ENCODE peak calls at places on chromosomes 13 and 19, in four cellular contexts. B is WTC11, J is GM12878, H is HepG2. C is an unnamed sample.

GRCh38 chr19:34925278-34925855 is 1.3 kb upstream of the ZNF30 start:
- DNase-seq in H (no peak), J (no peak), B (no peak), C (no peak)

GRCh38 chr19:43901395-43902390 is 33.4 kb downstream of the ZNF45 start:
- DNase-seq in B (peak), H (peak), J (peak), C (peak)

GRCh38 chr13:114282143-114282685 is 813 bp downstream of the UPF3A start:
- DNase-seq in H (peak), B (peak), J (peak), C (peak)

GRCh38 chr19:9126900-9127405 is at the start of gene OR7G3:
- DNase-seq in H (no peak), B (no peak), J (no peak), C (no peak)

GRCh38 chr13:44449999-44450821 is 76.6 kb downstream of the SERP2 start:
- DNase-seq in B (no peak), J (no peak), H (peak), C (no peak)

GRCh38 chr19:5850743-5851293 is 431 bp downstream of the FUT3 start:
- DNase-seq in H (no peak), J (no peak), B (no peak), C (no peak)

GRCh38 chr13:52925775-52926285 is 77.4 kb upstream of the PCDH8 start:
- DNase-seq in H (no peak), B (no peak), J (no peak), C (no peak)

GRCh38 chr19:33400856-33401682 is 27.6 kb downstream of the CEBPG start:
- DNase-seq in H (peak), B (no peak), J (no peak), C (no peak)

GRCh38 chr13:98537306-98537705 is 39.6 kb downstream of the STK24 start:
- DNase-seq in J (no peak), H (no peak), B (no peak), C (no peak)

GRCh38 chr13:98539655-98540054 is 37.3 kb downstream of the STK24 start:
- DNase-seq in B (no peak), J (no peak), H (no peak), C (no peak)

GRCh38 chr13:98536729-98537128 is 40.2 kb downstream of the STK24 start:
- DNase-seq in J (no peak), B (no peak), H (no peak), C (no peak)

GRCh38 chr13:98535501-98536357 is 41.2 kb downstream of the STK24 start:
- DNase-seq in J (no peak), H (peak), B (no peak), C (no peak)

GRCh38 chr13:98537740-98538139 is 39.2 kb downstream of the STK24 start:
- DNase-seq in H (no peak), B (no peak), J (no peak), C (no peak)
- TF ChIP-seq CBFB in H (no peak), B (no peak), J (no peak), C (no peak)

DNA sequence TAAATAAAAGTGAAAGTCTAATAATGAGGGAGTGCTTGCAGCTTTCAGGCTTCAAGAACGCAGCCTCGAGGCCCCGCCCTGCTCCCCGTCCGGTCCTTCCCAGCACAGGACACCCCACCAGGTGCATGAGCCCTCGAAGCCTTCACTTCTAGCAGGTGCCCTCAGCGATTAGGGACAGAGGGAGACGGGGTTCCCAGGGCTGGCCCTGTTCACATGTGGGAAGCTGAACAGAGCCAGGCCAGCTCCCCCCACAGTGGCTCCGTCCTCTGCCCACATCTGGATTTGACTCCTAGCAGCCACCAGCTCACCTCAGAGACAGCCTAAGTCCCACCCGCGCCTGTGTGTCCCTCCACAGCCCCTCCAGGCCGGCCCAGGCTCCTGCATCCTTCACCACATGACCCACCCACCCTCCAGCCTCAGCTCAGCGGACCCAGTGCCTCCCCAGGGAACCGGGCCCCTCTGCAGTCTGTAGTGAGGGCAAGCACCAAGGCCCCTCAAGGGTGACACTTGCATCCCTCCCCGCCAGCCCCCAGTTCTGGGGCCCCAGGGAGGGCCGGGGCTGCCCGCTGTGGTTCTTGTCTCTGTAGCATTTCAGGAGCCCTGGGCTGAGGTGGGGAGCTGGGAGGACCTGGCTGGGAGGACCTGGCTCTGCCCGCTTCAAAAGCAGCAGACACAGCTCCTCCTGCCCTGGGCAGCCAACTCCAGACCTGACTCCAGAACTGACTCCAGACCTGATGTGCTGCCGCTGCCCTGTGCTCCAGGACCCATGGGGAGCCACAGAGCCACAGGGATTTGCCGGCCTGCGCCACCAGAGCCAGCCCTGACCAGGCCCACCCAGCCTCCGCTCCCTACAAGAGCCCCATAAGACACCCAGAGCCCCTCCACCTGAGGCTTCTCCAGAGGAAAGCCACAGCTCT is 27.3 kb downstream of the GPX4 start:
- DNase-seq in B (no peak), J (no peak), H (no peak), C (no peak)
- TF ChIP-seq CBFB in B (no peak), J (no peak), H (no peak), C (no peak)

GRCh38 chr13:38590796-38591507 is 95.9 kb upstream of the FREM2 start:
- DNase-seq in H (no peak), B (no peak), J (no peak), C (no peak)
- TF ChIP-seq CBFB in H (no peak), B (no peak), J (no peak), C (no peak)

GRCh38 chr19:41218615-41219507 is at the start of gene AXL:
- DNase-seq in H (peak), J (no peak), B (peak), C (no peak)
- TF ChIP-seq CBFB in H (no peak), J (no peak), B (peak), C (no peak)

GRCh38 chr13:29140277-29140676 is 320.1 kb downstream of the MTUS2 start:
- DNase-seq in H (no peak), J (no peak), B (no peak), C (no peak)
- TF ChIP-seq CBFB in H (no peak), J (no peak), B (no peak), C (no peak)

GRCh38 chr13:110574161-110574560 is 12.6 kb upstream of the RAB20 start:
- DNase-seq in H (no peak), B (no peak), J (no peak), C (peak)

GRCh38 chr13:110572778-110573118 is 11.2 kb upstream of the RAB20 start:
- DNase-seq in B (no peak), J (no peak), H (no peak), C (no peak)

GRCh38 chr13:110576736-110577476 is 15.4 kb upstream of the RAB20 start:
- DNase-seq in H (peak), J (no peak), B (no peak), C (no peak)

GRCh38 chr13:110575322-110576069 is 14.0 kb upstream of the RAB20 start:
- DNase-seq in J (peak), B (no peak), H (peak), C (peak)

GRCh38 chr13:110576070-110576394 is 14.5 kb upstream of the RAB20 start:
- DNase-seq in H (no peak), B (no peak), J (no peak), C (no peak)
- TF ChIP-seq CBFB in H (no peak), B (no peak), J (peak), C (no peak)

C was measured in K562.